ENCODE peak calls at places on chromosomes 5 and 9, in ten cellular contexts. One of them, this sample, is unnamed.

GRCh38 chr5:172485511-172486202 is 31.3 kb upstream of the SH3PXD2B start:
- DNase-seq in AG10803: no peak
- DNase-seq in cardiac fibroblast: no peak
- DNase-seq in fibroblast of the aortic adventitia: no peak
- DNase-seq in tibial artery: no peak
- DNase-seq in fibroblast of mammary gland: no peak
- DNase-seq in lower lobe of right lung: no peak
- DNase-seq in fibroblast of lung: no peak
- DNase-seq in body of pancreas: no peak
- DNase-seq in astrocyte of the cerebellum: no peak
- DNase-seq in this sample: no peak

GRCh38 chr5:173331956-173332479 is 3.8 kb upstream of the STC2 start:
- DNase-seq in AG10803: peak
- DNase-seq in cardiac fibroblast: peak
- DNase-seq in fibroblast of the aortic adventitia: peak
- DNase-seq in tibial artery: peak
- DNase-seq in fibroblast of mammary gland: peak
- DNase-seq in lower lobe of right lung: peak
- DNase-seq in fibroblast of lung: peak
- DNase-seq in body of pancreas: peak
- DNase-seq in astrocyte of the cerebellum: peak
- DNase-seq in this sample: peak

GRCh38 chr9:133137451-133138231 is 16.6 kb upstream of the RALGDS start:
- DNase-seq in AG10803: no peak
- DNase-seq in cardiac fibroblast: no peak
- DNase-seq in fibroblast of the aortic adventitia: no peak
- DNase-seq in tibial artery: no peak
- DNase-seq in fibroblast of mammary gland: no peak
- DNase-seq in lower lobe of right lung: peak
- DNase-seq in fibroblast of lung: no peak
- DNase-seq in body of pancreas: peak
- DNase-seq in astrocyte of the cerebellum: no peak
- DNase-seq in this sample: no peak

GRCh38 chr9:108569624-108570023 is 286.2 kb downstream of the ACTL7B start:
- DNase-seq in AG10803: peak
- DNase-seq in cardiac fibroblast: peak
- DNase-seq in fibroblast of the aortic adventitia: peak
- DNase-seq in tibial artery: no peak
- DNase-seq in fibroblast of mammary gland: peak
- DNase-seq in lower lobe of right lung: no peak
- DNase-seq in fibroblast of lung: peak
- DNase-seq in body of pancreas: no peak
- DNase-seq in astrocyte of the cerebellum: peak
- DNase-seq in this sample: peak

GRCh38 chr5:2207966-2208544 is 325.3 kb upstream of the IRX4 start:
- DNase-seq in AG10803: peak
- DNase-seq in cardiac fibroblast: no peak
- DNase-seq in fibroblast of the aortic adventitia: no peak
- DNase-seq in tibial artery: no peak
- DNase-seq in fibroblast of mammary gland: peak
- DNase-seq in lower lobe of right lung: no peak
- DNase-seq in fibroblast of lung: no peak
- DNase-seq in body of pancreas: no peak
- DNase-seq in astrocyte of the cerebellum: no peak
- DNase-seq in this sample: no peak

GRCh38 chr5:93660677-93661076 is 77.7 kb downstream of the NR2F1 start:
- DNase-seq in AG10803: no peak
- DNase-seq in cardiac fibroblast: no peak
- DNase-seq in fibroblast of the aortic adventitia: no peak
- DNase-seq in tibial artery: no peak
- DNase-seq in fibroblast of mammary gland: no peak
- DNase-seq in lower lobe of right lung: no peak
- DNase-seq in fibroblast of lung: no peak
- DNase-seq in body of pancreas: no peak
- DNase-seq in astrocyte of the cerebellum: no peak
- DNase-seq in this sample: no peak

GRCh38 chr5:31385774-31386537 is 145.9 kb downstream of the DROSHA start:
- DNase-seq in AG10803: no peak
- DNase-seq in cardiac fibroblast: no peak
- DNase-seq in fibroblast of the aortic adventitia: no peak
- DNase-seq in tibial artery: no peak
- DNase-seq in fibroblast of mammary gland: peak
- DNase-seq in lower lobe of right lung: no peak
- DNase-seq in fibroblast of lung: no peak
- DNase-seq in body of pancreas: no peak
- DNase-seq in astrocyte of the cerebellum: no peak
- DNase-seq in this sample: no peak

GRCh38 chr9:79384506-79384905 is 187.3 kb upstream of the TLE4 start:
- DNase-seq in AG10803: peak
- DNase-seq in cardiac fibroblast: no peak
- DNase-seq in fibroblast of the aortic adventitia: no peak
- DNase-seq in tibial artery: no peak
- DNase-seq in fibroblast of mammary gland: no peak
- DNase-seq in lower lobe of right lung: no peak
- DNase-seq in fibroblast of lung: no peak
- DNase-seq in body of pancreas: no peak
- DNase-seq in astrocyte of the cerebellum: peak
- DNase-seq in this sample: peak

DNA sequence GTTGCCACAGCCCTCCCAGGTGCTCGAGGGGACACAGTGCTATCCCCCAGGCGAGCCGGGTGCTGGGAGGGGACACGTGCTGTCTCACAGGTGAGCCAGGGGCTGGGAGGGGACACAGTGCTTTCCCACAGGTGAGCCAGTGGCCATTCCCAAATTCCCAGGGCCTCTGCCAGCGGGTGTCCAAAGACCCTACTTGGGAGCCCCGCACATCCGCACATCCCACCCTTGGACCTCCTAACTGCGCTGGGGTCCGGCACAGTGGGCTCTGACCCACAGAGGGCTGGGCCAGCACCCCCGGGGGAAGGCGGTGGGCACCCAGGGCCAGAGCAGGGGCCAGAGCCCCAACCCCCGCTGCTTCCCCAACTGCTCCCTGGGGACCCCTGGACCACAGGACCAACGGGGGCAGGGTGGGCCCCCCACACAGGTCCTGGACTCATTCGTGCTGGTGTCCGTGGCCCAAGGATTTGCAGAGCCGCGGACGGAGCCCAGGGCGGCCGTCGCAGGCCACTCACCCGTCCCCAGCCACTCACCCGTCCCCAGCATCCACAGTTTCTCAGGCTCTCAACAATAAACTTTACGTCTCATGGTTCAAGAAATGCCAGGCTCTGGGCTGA is 17.9 kb downstream of the EXD3 start:
- DNase-seq in AG10803: no peak
- DNase-seq in cardiac fibroblast: no peak
- DNase-seq in fibroblast of the aortic adventitia: no peak
- DNase-seq in tibial artery: no peak
- DNase-seq in fibroblast of mammary gland: no peak
- DNase-seq in lower lobe of right lung: no peak
- DNase-seq in fibroblast of lung: no peak
- DNase-seq in body of pancreas: no peak
- DNase-seq in astrocyte of the cerebellum: no peak
- DNase-seq in this sample: no peak
- H3K4me3 ChIP-seq in AG10803: no peak
- H3K4me3 ChIP-seq in cardiac fibroblast: no peak
- H3K4me3 ChIP-seq in fibroblast of the aortic adventitia: no peak
- H3K4me3 ChIP-seq in tibial artery: no peak
- H3K4me3 ChIP-seq in fibroblast of mammary gland: no peak
- H3K4me3 ChIP-seq in lower lobe of right lung: no peak
- H3K4me3 ChIP-seq in fibroblast of lung: no peak
- H3K4me3 ChIP-seq in body of pancreas: no peak
- H3K4me3 ChIP-seq in astrocyte of the cerebellum: no peak
- H3K4me3 ChIP-seq in this sample: no peak

GRCh38 chr5:107805166-107805565 is 134.4 kb upstream of the EFNA5 start:
- DNase-seq in AG10803: no peak
- DNase-seq in cardiac fibroblast: no peak
- DNase-seq in fibroblast of the aortic adventitia: no peak
- DNase-seq in tibial artery: no peak
- DNase-seq in fibroblast of mammary gland: no peak
- DNase-seq in lower lobe of right lung: no peak
- DNase-seq in fibroblast of lung: no peak
- DNase-seq in body of pancreas: no peak
- DNase-seq in astrocyte of the cerebellum: no peak
- DNase-seq in this sample: no peak
- TF ChIP-seq CTCF in AG10803: no peak
- TF ChIP-seq CTCF in cardiac fibroblast: no peak
- TF ChIP-seq CTCF in fibroblast of the aortic adventitia: no peak
- TF ChIP-seq CTCF in tibial artery: no peak
- TF ChIP-seq CTCF in fibroblast of mammary gland: no peak
- TF ChIP-seq CTCF in lower lobe of right lung: no peak
- TF ChIP-seq CTCF in fibroblast of lung: no peak
- TF ChIP-seq CTCF in body of pancreas: no peak
- TF ChIP-seq CTCF in astrocyte of the cerebellum: no peak
- TF ChIP-seq CTCF in this sample: no peak

GRCh38 chr5:139297439-139298133 is 4.0 kb downstream of the MATR3 start:
- DNase-seq in AG10803: no peak
- DNase-seq in cardiac fibroblast: no peak
- DNase-seq in fibroblast of the aortic adventitia: no peak
- DNase-seq in tibial artery: no peak
- DNase-seq in fibroblast of mammary gland: no peak
- DNase-seq in lower lobe of right lung: no peak
- DNase-seq in fibroblast of lung: no peak
- DNase-seq in body of pancreas: no peak
- DNase-seq in astrocyte of the cerebellum: no peak
- DNase-seq in this sample: no peak

GRCh38 chr5:139296862-139297326 is 3.4 kb downstream of the MATR3 start:
- DNase-seq in AG10803: no peak
- DNase-seq in cardiac fibroblast: no peak
- DNase-seq in fibroblast of the aortic adventitia: no peak
- DNase-seq in tibial artery: no peak
- DNase-seq in fibroblast of mammary gland: no peak
- DNase-seq in lower lobe of right lung: no peak
- DNase-seq in fibroblast of lung: no peak
- DNase-seq in body of pancreas: no peak
- DNase-seq in astrocyte of the cerebellum: no peak
- DNase-seq in this sample: no peak

GRCh38 chr5:139294372-139295165 is 1.0 kb downstream of the MATR3 start:
- DNase-seq in AG10803: peak
- DNase-seq in cardiac fibroblast: peak
- DNase-seq in fibroblast of the aortic adventitia: peak
- DNase-seq in tibial artery: peak
- DNase-seq in fibroblast of mammary gland: peak
- DNase-seq in lower lobe of right lung: peak
- DNase-seq in fibroblast of lung: peak
- DNase-seq in body of pancreas: peak
- DNase-seq in astrocyte of the cerebellum: peak
- DNase-seq in this sample: peak

GRCh38 chr5:139295692-139296091 is 2.2 kb downstream of the MATR3 start:
- DNase-seq in AG10803: no peak
- DNase-seq in cardiac fibroblast: peak
- DNase-seq in fibroblast of the aortic adventitia: peak
- DNase-seq in tibial artery: no peak
- DNase-seq in fibroblast of mammary gland: peak
- DNase-seq in lower lobe of right lung: no peak
- DNase-seq in fibroblast of lung: no peak
- DNase-seq in body of pancreas: no peak
- DNase-seq in astrocyte of the cerebellum: no peak
- DNase-seq in this sample: no peak

GRCh38 chr5:139296198-139296597 is 2.7 kb downstream of the MATR3 start:
- DNase-seq in AG10803: no peak
- DNase-seq in cardiac fibroblast: no peak
- DNase-seq in fibroblast of the aortic adventitia: no peak
- DNase-seq in tibial artery: no peak
- DNase-seq in fibroblast of mammary gland: no peak
- DNase-seq in lower lobe of right lung: no peak
- DNase-seq in fibroblast of lung: no peak
- DNase-seq in body of pancreas: no peak
- DNase-seq in astrocyte of the cerebellum: no peak
- DNase-seq in this sample: no peak
- H3K4me3 ChIP-seq in AG10803: no peak
- H3K4me3 ChIP-seq in cardiac fibroblast: no peak
- H3K4me3 ChIP-seq in fibroblast of the aortic adventitia: peak
- H3K4me3 ChIP-seq in tibial artery: no peak
- H3K4me3 ChIP-seq in fibroblast of mammary gland: no peak
- H3K4me3 ChIP-seq in lower lobe of right lung: peak
- H3K4me3 ChIP-seq in fibroblast of lung: peak
- H3K4me3 ChIP-seq in body of pancreas: no peak
- H3K4me3 ChIP-seq in astrocyte of the cerebellum: no peak
- H3K4me3 ChIP-seq in this sample: no peak

GRCh38 chr9:95338243-95338642 is 20.7 kb upstream of the FANCC start:
- DNase-seq in AG10803: no peak
- DNase-seq in cardiac fibroblast: no peak
- DNase-seq in fibroblast of the aortic adventitia: no peak
- DNase-seq in tibial artery: no peak
- DNase-seq in fibroblast of mammary gland: no peak
- DNase-seq in lower lobe of right lung: no peak
- DNase-seq in fibroblast of lung: no peak
- DNase-seq in body of pancreas: no peak
- DNase-seq in astrocyte of the cerebellum: no peak
- DNase-seq in this sample: no peak

GRCh38 chr9:95342571-95342970 is 25.1 kb upstream of the FANCC start:
- DNase-seq in AG10803: no peak
- DNase-seq in cardiac fibroblast: no peak
- DNase-seq in fibroblast of the aortic adventitia: no peak
- DNase-seq in tibial artery: no peak
- DNase-seq in fibroblast of mammary gland: no peak
- DNase-seq in lower lobe of right lung: no peak
- DNase-seq in fibroblast of lung: no peak
- DNase-seq in body of pancreas: no peak
- DNase-seq in astrocyte of the cerebellum: no peak
- DNase-seq in this sample: no peak

GRCh38 chr9:95343725-95344287 is 26.3 kb upstream of the FANCC start:
- DNase-seq in AG10803: no peak
- DNase-seq in cardiac fibroblast: no peak
- DNase-seq in fibroblast of the aortic adventitia: no peak
- DNase-seq in tibial artery: no peak
- DNase-seq in fibroblast of mammary gland: no peak
- DNase-seq in lower lobe of right lung: no peak
- DNase-seq in fibroblast of lung: no peak
- DNase-seq in body of pancreas: no peak
- DNase-seq in astrocyte of the cerebellum: no peak
- DNase-seq in this sample: no peak

GRCh38 chr9:95344735-95345134 is 27.2 kb upstream of the FANCC start:
- DNase-seq in AG10803: no peak
- DNase-seq in cardiac fibroblast: no peak
- DNase-seq in fibroblast of the aortic adventitia: no peak
- DNase-seq in tibial artery: no peak
- DNase-seq in fibroblast of mammary gland: no peak
- DNase-seq in lower lobe of right lung: no peak
- DNase-seq in fibroblast of lung: no peak
- DNase-seq in body of pancreas: no peak
- DNase-seq in astrocyte of the cerebellum: no peak
- DNase-seq in this sample: no peak

DNA sequence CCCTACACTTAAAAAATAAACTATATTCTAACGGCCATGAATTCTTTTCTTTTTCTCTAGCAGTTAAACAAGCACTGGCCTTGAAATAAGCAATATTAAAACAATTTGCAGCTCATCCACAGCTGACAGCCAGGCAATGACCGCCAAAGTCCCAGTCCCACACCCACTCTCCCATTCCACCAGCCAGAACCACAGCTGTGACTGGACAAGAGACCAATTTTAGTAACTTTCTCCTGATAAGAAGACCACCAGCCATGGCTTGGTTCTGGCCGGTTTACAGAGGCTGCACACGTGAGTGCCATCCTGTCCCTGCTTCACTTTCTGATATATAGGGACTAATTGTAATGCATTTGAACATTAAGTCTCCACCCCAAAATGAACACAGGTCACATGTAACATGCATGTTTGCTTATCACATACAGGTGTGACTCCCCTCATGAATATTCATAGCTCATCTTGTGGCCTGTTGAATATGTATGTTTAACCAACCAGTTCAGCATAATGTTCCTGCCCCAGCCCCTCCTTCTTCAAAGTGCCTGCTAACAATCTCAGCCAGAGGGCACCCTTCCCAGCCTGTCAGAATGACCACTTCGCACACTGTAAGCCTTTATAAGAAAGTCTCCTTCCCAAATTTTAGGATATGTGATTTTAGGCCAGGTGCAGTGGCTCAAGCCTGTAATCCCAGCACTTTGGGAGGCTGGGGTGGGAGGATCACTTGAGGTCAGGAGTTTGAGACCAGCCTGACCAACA is 23.9 kb upstream of the FANCC start:
- DNase-seq in AG10803: peak
- DNase-seq in cardiac fibroblast: peak
- DNase-seq in fibroblast of the aortic adventitia: peak
- DNase-seq in tibial artery: no peak
- DNase-seq in fibroblast of mammary gland: peak
- DNase-seq in lower lobe of right lung: no peak
- DNase-seq in fibroblast of lung: peak
- DNase-seq in body of pancreas: no peak
- DNase-seq in astrocyte of the cerebellum: peak
- DNase-seq in this sample: no peak
- TF ChIP-seq CTCF in AG10803: peak
- TF ChIP-seq CTCF in cardiac fibroblast: peak
- TF ChIP-seq CTCF in fibroblast of the aortic adventitia: peak
- TF ChIP-seq CTCF in tibial artery: peak
- TF ChIP-seq CTCF in fibroblast of mammary gland: peak
- TF ChIP-seq CTCF in lower lobe of right lung: no peak
- TF ChIP-seq CTCF in fibroblast of lung: peak
- TF ChIP-seq CTCF in body of pancreas: no peak
- TF ChIP-seq CTCF in astrocyte of the cerebellum: peak
- TF ChIP-seq CTCF in this sample: peak